ENCODE peak calls at places on chromosomes 1 and 21, in four cellular contexts. One of them, this sample, is unnamed.

GRCh38 chr1:78340006-78340405 is 150.8 kb upstream of the PTGFR start:
- DNase-seq in GM23338: no peak
- DNase-seq in MM.1S: no peak
- DNase-seq in hepatocyte: no peak
- DNase-seq in this sample: peak; percentile 91

GRCh38 chr1:30715216-30715615 is 8.2 kb downstream of the MATN1 start:
- DNase-seq in GM23338: peak; percentile 51
- DNase-seq in MM.1S: no peak
- DNase-seq in hepatocyte: no peak
- DNase-seq in this sample: no peak

GRCh38 chr1:156963621-156964020 is 43.2 kb downstream of the LRRC71 start:
- DNase-seq in MM.1S: no peak
- DNase-seq in GM23338: no peak
- DNase-seq in hepatocyte: no peak
- DNase-seq in this sample: peak; percentile 13

GRCh38 chr21:27406297-27407009 is 439.6 kb upstream of the ADAMTS5 start:
- DNase-seq in hepatocyte: no peak
- DNase-seq in MM.1S: no peak
- DNase-seq in GM23338: no peak
- DNase-seq in this sample: peak; percentile 49

GRCh38 chr1:64080947-64081562 is 122.4 kb upstream of the UBE2U start:
- DNase-seq in hepatocyte: no peak
- DNase-seq in GM23338: no peak
- DNase-seq in MM.1S: no peak
- DNase-seq in this sample: peak; percentile 61

GRCh38 chr1:119660253-119661078 is 12.4 kb upstream of the ZNF697 start:
- DNase-seq in hepatocyte: peak; percentile 21
- DNase-seq in MM.1S: no peak
- DNase-seq in GM23338: no peak
- DNase-seq in this sample: no peak

GRCh38 chr1:93591833-93592635 is 89.6 kb downstream of the BCAR3 start:
- DNase-seq in hepatocyte: peak; percentile 90
- DNase-seq in MM.1S: peak; percentile 15
- DNase-seq in GM23338: no peak
- DNase-seq in this sample: no peak

GRCh38 chr1:160653620-160654016 is 6.8 kb upstream of the SLAMF1 start:
- DNase-seq in GM23338: no peak
- DNase-seq in hepatocyte: no peak
- DNase-seq in MM.1S: no peak
- DNase-seq in this sample: no peak

GRCh38 chr21:42343101-42343500 is 7.7 kb downstream of the TFF2 start:
- DNase-seq in GM23338: no peak
- DNase-seq in MM.1S: no peak
- DNase-seq in hepatocyte: no peak
- DNase-seq in this sample: no peak

GRCh38 chr21:41564871-41565281 is 56.9 kb upstream of the TMPRSS2 start:
- DNase-seq in MM.1S: peak; percentile 71
- DNase-seq in hepatocyte: peak; percentile 65
- DNase-seq in GM23338: no peak
- DNase-seq in this sample: peak; percentile 91

GRCh38 chr1:223135176-223135575 is 7.9 kb downstream of the TLR5 start:
- DNase-seq in GM23338: no peak
- DNase-seq in MM.1S: no peak
- DNase-seq in hepatocyte: no peak
- DNase-seq in this sample: peak; percentile 98

GRCh38 chr1:45954401-45954847 is 151.0 kb downstream of the MAST2 start:
- DNase-seq in GM23338: no peak
- DNase-seq in hepatocyte: peak; percentile 83
- DNase-seq in MM.1S: no peak
- DNase-seq in this sample: peak; percentile 90

GRCh38 chr1:22418852-22419480 is 32.7 kb upstream of the ZBTB40 start:
- DNase-seq in hepatocyte: no peak
- DNase-seq in MM.1S: peak; percentile 70
- DNase-seq in GM23338: no peak
- DNase-seq in this sample: peak; percentile 78

GRCh38 chr21:36841866-36842265 is 124.6 kb downstream of the HLCS start:
- DNase-seq in hepatocyte: no peak
- DNase-seq in MM.1S: no peak
- DNase-seq in GM23338: no peak
- DNase-seq in this sample: peak; percentile 32

GRCh38 chr1:13589403-13589802 is 5.8 kb downstream of the PDPN start:
- DNase-seq in MM.1S: no peak
- DNase-seq in hepatocyte: no peak
- DNase-seq in GM23338: no peak
- DNase-seq in this sample: no peak

GRCh38 chr1:172269644-172270043 is 150.8 kb upstream of the C1orf105 start:
- DNase-seq in GM23338: no peak
- DNase-seq in hepatocyte: peak; percentile 47
- DNase-seq in MM.1S: no peak
- DNase-seq in this sample: peak; percentile 85

GRCh38 chr1:173406783-173407230 is 70.3 kb upstream of the PRDX6 start:
- DNase-seq in hepatocyte: no peak
- DNase-seq in GM23338: no peak
- DNase-seq in MM.1S: no peak
- DNase-seq in this sample: no peak

GRCh38 chr1:171610385-171610784 is 11.7 kb upstream of the MYOCOS start:
- DNase-seq in MM.1S: no peak
- DNase-seq in GM23338: no peak
- DNase-seq in hepatocyte: no peak
- DNase-seq in this sample: peak; percentile 77

GRCh38 chr1:240020871-240021270 is 70.8 kb upstream of the FMN2 start:
- DNase-seq in GM23338: no peak
- DNase-seq in MM.1S: no peak
- DNase-seq in hepatocyte: no peak
- DNase-seq in this sample: no peak

GRCh38 chr1:174875306-174875705 is 124.4 kb upstream of the CACYBP start:
- DNase-seq in MM.1S: peak; percentile 42
- DNase-seq in hepatocyte: peak; percentile 81
- DNase-seq in GM23338: peak; percentile 64
- DNase-seq in this sample: no peak

GRCh38 chr1:23477359-23478144 is 6.4 kb downstream of the ASAP3 start:
- DNase-seq in GM23338: no peak
- DNase-seq in hepatocyte: no peak
- DNase-seq in MM.1S: no peak
- DNase-seq in this sample: no peak

GRCh38 chr21:36949171-36950141 is 17.0 kb downstream of the HLCS start:
- DNase-seq in MM.1S: no peak
- DNase-seq in GM23338: peak; percentile 39
- DNase-seq in hepatocyte: no peak
- DNase-seq in this sample: no peak

GRCh38 chr1:154568165-154568815 is 712 bp downstream of the CHRNB2 start:
- DNase-seq in GM23338: peak; percentile 11
- DNase-seq in hepatocyte: no peak
- DNase-seq in MM.1S: no peak
- DNase-seq in this sample: no peak

GRCh38 chr21:27464643-27465042 is 497.8 kb upstream of the ADAMTS5 start:
- DNase-seq in hepatocyte: no peak
- DNase-seq in MM.1S: no peak
- DNase-seq in GM23338: no peak
- DNase-seq in this sample: peak; percentile 6

GRCh38 chr1:1617925-1618324 is 2.6 kb downstream of the MIB2 start:
- DNase-seq in GM23338: no peak
- DNase-seq in MM.1S: no peak
- DNase-seq in hepatocyte: no peak
- DNase-seq in this sample: no peak

GRCh38 chr1:36342426-36343185 is 19.2 kb upstream of the EVA1B start:
- DNase-seq in MM.1S: peak; percentile 14
- DNase-seq in hepatocyte: peak; percentile 52
- DNase-seq in GM23338: peak; percentile 79
- DNase-seq in this sample: peak; percentile 87

GRCh38 chr1:158471920-158472319 is at the start of gene OR10R2:
- DNase-seq in GM23338: no peak
- DNase-seq in hepatocyte: no peak
- DNase-seq in MM.1S: no peak
- DNase-seq in this sample: no peak

GRCh38 chr1:203488539-203488938 is 5.4 kb upstream of the OPTC start:
- DNase-seq in MM.1S: no peak
- DNase-seq in GM23338: no peak
- DNase-seq in hepatocyte: no peak
- DNase-seq in this sample: no peak

GRCh38 chr1:203490607-203491006 is 3.3 kb upstream of the OPTC start:
- DNase-seq in GM23338: no peak
- DNase-seq in MM.1S: no peak
- DNase-seq in hepatocyte: no peak
- DNase-seq in this sample: no peak

GRCh38 chr1:203491664-203492485 is 2.1 kb upstream of the OPTC start:
- DNase-seq in MM.1S: no peak
- DNase-seq in GM23338: no peak
- DNase-seq in hepatocyte: no peak
- DNase-seq in this sample: no peak

GRCh38 chr1:203481186-203481585 is 5.6 kb downstream of the PRELP start:
- DNase-seq in GM23338: no peak
- DNase-seq in MM.1S: no peak
- DNase-seq in hepatocyte: no peak
- DNase-seq in this sample: peak; percentile 52

DNA sequence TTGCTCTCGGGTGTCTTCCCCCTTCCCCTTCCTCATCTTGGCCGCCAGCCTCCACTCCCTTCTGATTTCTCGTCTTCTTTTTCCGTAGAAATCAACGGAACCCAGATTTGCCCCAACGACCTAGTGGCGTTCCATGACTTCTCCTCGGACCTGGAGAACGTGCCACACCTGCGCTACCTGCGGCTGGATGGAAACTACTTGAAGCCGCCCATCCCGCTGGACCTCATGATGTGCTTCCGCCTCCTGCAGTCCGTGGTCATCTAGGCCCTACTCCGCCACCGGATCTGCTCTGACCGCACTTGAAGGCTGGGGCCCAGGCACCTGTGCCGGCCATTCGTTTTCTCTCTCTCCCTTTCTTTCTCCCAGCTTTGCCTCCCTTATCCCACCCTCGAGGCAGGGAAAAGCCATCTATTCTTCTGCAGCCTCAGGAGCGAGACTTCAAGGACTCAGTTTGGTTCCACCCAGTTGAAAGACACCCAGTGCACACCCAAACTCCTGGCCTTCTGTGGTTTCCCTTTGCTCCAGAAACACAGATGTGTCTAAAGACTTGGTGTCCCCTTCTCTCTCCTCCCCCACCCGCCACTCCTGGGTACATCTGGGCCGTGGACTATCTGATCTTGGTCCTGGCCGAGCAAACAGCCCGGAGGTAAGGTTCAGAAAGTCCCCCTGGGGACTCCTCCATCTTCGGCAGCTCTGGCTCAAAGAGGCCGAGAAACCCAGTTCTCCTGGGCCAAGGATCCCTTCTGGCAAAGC is 7.2 kb upstream of the OPTC start:
- DNase-seq in MM.1S: no peak
- DNase-seq in hepatocyte: no peak
- DNase-seq in GM23338: no peak
- DNase-seq in this sample: peak; percentile 28
- H3K4me3 ChIP-seq in MM.1S: peak overlapping the region; percentile 66
- H3K4me3 ChIP-seq in hepatocyte: no peak overlapping the region
- H3K4me3 ChIP-seq in GM23338: peak overlapping the region; percentile 53
- H3K4me3 ChIP-seq in this sample: peak overlapping the region; percentile 62

DNA sequence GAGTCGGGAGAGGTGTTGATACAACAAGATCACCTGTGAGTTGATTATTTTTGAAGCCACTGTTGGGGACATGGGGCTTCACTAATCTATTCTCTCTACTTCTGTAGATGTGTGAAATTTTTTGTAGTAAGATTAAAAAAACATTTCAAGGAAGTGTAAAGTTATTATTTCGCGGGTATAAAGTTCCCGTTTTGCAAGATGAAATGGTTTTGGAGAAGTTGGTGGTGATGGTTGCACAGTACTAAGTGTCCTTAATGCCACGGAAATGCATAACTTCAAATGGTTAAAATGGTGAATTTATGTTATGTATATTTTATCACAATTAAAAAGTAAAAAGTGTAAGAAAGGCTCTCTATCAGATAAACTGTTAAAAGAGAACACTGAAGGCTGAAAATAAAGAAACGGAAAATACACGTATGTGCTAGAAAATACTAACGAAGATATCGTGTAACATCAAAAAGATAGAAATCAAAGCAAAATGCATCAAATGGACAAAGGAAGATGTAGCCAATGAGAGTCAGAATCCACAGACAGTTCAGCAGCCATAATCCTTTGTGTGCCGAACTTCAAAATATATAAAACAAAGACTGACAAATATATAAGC is 2.9 kb upstream of the ITGB2 start:
- DNase-seq in MM.1S: no peak
- DNase-seq in GM23338: no peak
- DNase-seq in hepatocyte: no peak
- DNase-seq in this sample: no peak
- H3K27me3 ChIP-seq in MM.1S: peaks cover 97% of the 10 kb centered on the region
- H3K27me3 ChIP-seq in GM23338: peaks cover 96% of the 10 kb centered on the region
- H3K27me3 ChIP-seq in hepatocyte: peaks cover 42% of the 10 kb centered on the region
- H3K27me3 ChIP-seq in this sample: no peaks in the 10 kb centered on the region

DNA sequence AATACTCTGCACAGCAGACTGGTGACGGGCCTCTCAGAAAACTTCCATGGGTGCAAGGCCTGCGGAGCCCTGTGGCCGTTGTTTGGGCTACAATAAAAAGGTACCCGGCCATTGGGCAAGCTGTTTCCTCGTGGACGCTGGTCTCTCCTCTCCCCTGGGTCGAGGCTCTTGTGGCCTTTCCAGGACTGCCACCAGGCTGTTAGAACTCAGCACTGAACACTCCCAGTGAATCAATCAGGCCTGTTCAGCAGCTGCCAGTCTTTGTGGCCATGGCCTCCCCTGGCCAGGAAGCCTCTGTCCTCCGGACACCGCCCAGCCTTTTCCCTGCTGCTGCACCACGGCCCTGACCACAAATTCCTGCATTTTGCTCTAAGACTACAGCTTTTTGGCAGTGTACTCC is 33.0 kb upstream of the ACTRT2 start:
- DNase-seq in GM23338: no peak
- DNase-seq in hepatocyte: no peak
- DNase-seq in MM.1S: no peak
- DNase-seq in this sample: no peak
- H3K9me2 ChIP-seq in GM23338: no peaks in the 10 kb centered on the region
- H3K9me2 ChIP-seq in hepatocyte: no peaks in the 10 kb centered on the region
- H3K9me2 ChIP-seq in MM.1S: no peaks in the 10 kb centered on the region
- H3K9me2 ChIP-seq in this sample: no peaks in the 10 kb centered on the region

GRCh38 chr21:32946654-32947053 is 79.1 kb upstream of the OLIG2 start:
- DNase-seq in GM23338: no peak
- DNase-seq in hepatocyte: no peak
- DNase-seq in MM.1S: no peak
- DNase-seq in this sample: peak; percentile 17

GRCh38 chr21:32940079-32941014 is 85.4 kb upstream of the OLIG2 start:
- DNase-seq in hepatocyte: peak; percentile 78
- DNase-seq in MM.1S: peak; percentile 79
- DNase-seq in GM23338: peak; percentile 89
- DNase-seq in this sample: peak; percentile 65

DNA sequence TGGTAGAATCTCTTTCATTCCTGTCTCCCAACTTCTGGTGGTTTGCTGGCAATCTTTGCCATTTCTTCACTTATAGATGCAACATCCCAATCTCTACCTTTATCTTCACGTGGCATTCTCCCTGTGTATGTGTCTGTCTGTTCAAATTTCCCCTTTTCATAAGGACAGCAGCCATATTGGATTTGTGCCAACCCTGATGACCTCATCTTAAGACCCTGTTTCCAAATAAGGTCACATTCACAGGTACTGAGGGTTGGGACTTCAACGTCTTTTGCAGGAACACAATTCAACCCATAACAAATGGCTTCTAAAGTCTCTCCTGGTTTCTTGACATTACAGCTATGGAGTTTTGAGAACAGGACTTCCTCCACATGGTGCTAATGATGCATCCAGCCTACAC is 84.5 kb upstream of the OLIG2 start:
- DNase-seq in GM23338: no peak
- DNase-seq in hepatocyte: no peak
- DNase-seq in MM.1S: no peak
- DNase-seq in this sample: no peak
- H3K4me3 ChIP-seq in GM23338: no peak overlapping the region
- H3K4me3 ChIP-seq in hepatocyte: no peak overlapping the region
- H3K4me3 ChIP-seq in MM.1S: no peak overlapping the region
- H3K4me3 ChIP-seq in this sample: no peak overlapping the region